ENCODE peak calls at places on chromosomes 1 and 21, in five cellular contexts. S, P, A, W and Y are unnamed samples.

GRCh38 chr1:175820456-175820855 is 77.1 kb upstream of the TNR start:
- DNase-seq in W (no peak), P (no peak), S (no peak), A (no peak), Y (no peak)

GRCh38 chr21:32976791-32977190 is 48.9 kb upstream of the OLIG2 start:
- DNase-seq in S (no peak), A (no peak), P (no peak), W (no peak), Y (no peak)

GRCh38 chr1:211654838-211655787 is 20.3 kb downstream of the NEK2 start:
- DNase-seq in A (peak), S (peak), P (peak), W (peak), Y (peak)

GRCh38 chr1:59803458-59804038 is 11.2 kb upstream of the HOOK1 start:
- DNase-seq in W (no peak), P (no peak), S (no peak), A (no peak), Y (no peak)

GRCh38 chr21:36507397-36508018 is 27.6 kb upstream of the CLDN14 start:
- DNase-seq in A (no peak), S (no peak), P (peak), W (no peak), Y (no peak)

GRCh38 chr1:77514871-77515776 is 167.3 kb downstream of the ZZZ3 start:
- DNase-seq in S (no peak), A (no peak), W (no peak), P (peak), Y (no peak)

GRCh38 chr1:202107801-202108731 is 14.7 kb upstream of the GPR37L1 start:
- DNase-seq in P (no peak), A (peak), S (peak), W (no peak), Y (peak)

GRCh38 chr1:109529895-109530456 is 9.7 kb upstream of the GPR61 start:
- DNase-seq in S (peak), W (no peak), A (no peak), P (no peak), Y (no peak)

GRCh38 chr1:116076831-116077230 is 34.4 kb upstream of the MAB21L3 start:
- DNase-seq in S (no peak), A (no peak), P (no peak), W (no peak), Y (peak)

GRCh38 chr1:27633640-27634165 is 1.3 kb downstream of the FGR start:
- DNase-seq in A (no peak), S (no peak), P (no peak), W (no peak), Y (no peak)

GRCh38 chr1:33494929-33495328 is 22.5 kb downstream of the ZSCAN20 start:
- DNase-seq in P (no peak), S (no peak), A (no peak), W (no peak), Y (no peak)

GRCh38 chr1:243748706-243749283 is 101.2 kb downstream of the AKT3 start:
- DNase-seq in W (peak), P (peak), A (peak), S (peak), Y (peak)

GRCh38 chr1:160539896-160540858 is 17.1 kb upstream of the SLAMF6 start:
- DNase-seq in P (peak), W (no peak), A (no peak), S (no peak), Y (peak)

GRCh38 chr1:112264553-112264952 is 131.5 kb upstream of the CTTNBP2NL start:
- DNase-seq in P (no peak), S (peak), W (no peak), A (no peak), Y (no peak)

GRCh38 chr1:25990702-25991395 is 7.0 kb downstream of the PAFAH2 start:
- DNase-seq in A (no peak), W (no peak), S (no peak), P (no peak), Y (no peak)

GRCh38 chr1:206612129-206612876 is at the start of gene EIF2D:
- DNase-seq in P (peak), S (peak), W (peak), A (peak), Y (peak)

GRCh38 chr1:93811646-93812045 is 67.4 kb downstream of the DNTTIP2 start:
- DNase-seq in S (no peak), W (no peak), A (no peak), P (no peak), Y (no peak)

GRCh38 chr1:203686091-203686632 is 59.5 kb downstream of the ATP2B4 start:
- DNase-seq in S (peak), W (no peak), P (no peak), A (no peak), Y (no peak)